ENCODE peak calls at places on chromosomes 4 and X, in nine cellular contexts. W, I, N, U, O, G, B, P and A are unnamed samples.

GRCh38 chrX:131763674-131764073 is 219.8 kb downstream of the OR13H1 start:
- DNase-seq in P (no peak), I (peak; percentile 85), U (no peak), B (peak; percentile 37), W (no peak), G (peak; percentile 85), O (peak; percentile 69), N (peak; percentile 91), A (no peak)

GRCh38 chr4:123390846-123391456 is 5.6 kb upstream of the SPRY1 start:
- DNase-seq in B (no peak), P (no peak), N (no peak), W (peak; percentile 4), U (peak; percentile 44), O (no peak), I (peak; percentile 32), G (no peak), A (peak; percentile 35)

GRCh38 chr4:185165605-185166063 is 22.6 kb downstream of the SLC25A4 start:
- DNase-seq in P (no peak), N (no peak), W (no peak), B (no peak), G (no peak), I (peak; percentile 87), O (no peak), U (peak; percentile 71), A (no peak)

GRCh38 chr4:38533024-38533556 is 130.9 kb upstream of the KLF3 start:
- DNase-seq in P (no peak), G (no peak), B (no peak), U (no peak), N (no peak), O (no peak), I (no peak), W (no peak), A (no peak)

GRCh38 chr4:12712648-12713339 is 771.3 kb downstream of the RAB28 start:
- DNase-seq in U (no peak), W (no peak), B (no peak), G (no peak), P (no peak), N (no peak), I (no peak), O (no peak), A (no peak)

GRCh38 chr4:118270492-118270891 is 82.3 kb downstream of the PRSS12 start:
- DNase-seq in G (no peak), I (peak; percentile 66), P (no peak), O (peak; percentile 23), N (no peak), B (no peak), W (peak; percentile 35), U (peak; percentile 67), A (peak; percentile 71)

GRCh38 chr4:103996059-103996458 is 276.3 kb upstream of the TACR3 start:
- DNase-seq in O (no peak), G (no peak), B (no peak), I (no peak), U (no peak), P (no peak), N (no peak), W (peak; percentile 56), A (no peak)

GRCh38 chr4:1116837-1117236 is 3.5 kb upstream of the RNF212 start:
- DNase-seq in U (peak; percentile 22), I (no peak), B (no peak), W (no peak), G (no peak), N (no peak), P (no peak), O (no peak), A (no peak)

GRCh38 chr4:19961092-19961491 is 290.6 kb upstream of the SLIT2 start:
- DNase-seq in O (no peak), I (peak; percentile 86), N (no peak), G (no peak), P (no peak), B (no peak), U (no peak), W (no peak), A (no peak)

GRCh38 chr4:80134936-80135701 is 62.1 kb upstream of the ANTXR2 start:
- DNase-seq in U (peak; percentile 45), G (no peak), I (peak; percentile 42), P (no peak), O (no peak), B (no peak), N (no peak), W (no peak), A (peak; percentile 64)

GRCh38 chr4:82099863-82100579 is 273.8 kb downstream of the HNRNPD start:
- DNase-seq in O (no peak), U (no peak), P (no peak), G (no peak), W (no peak), I (no peak), B (no peak), N (no peak), A (no peak)

GRCh38 chr4:188282620-188283232 is 143.5 kb downstream of the TRIML1 start:
- DNase-seq in O (no peak), W (no peak), N (no peak), I (no peak), G (no peak), P (no peak), U (no peak), B (no peak), A (no peak)

GRCh38 chr4:90733211-90733610 is 606.0 kb downstream of the CCSER1 start:
- DNase-seq in O (no peak), U (no peak), W (no peak), N (no peak), B (no peak), G (no peak), I (no peak), P (no peak), A (no peak)

GRCh38 chr4:19002170-19002569 is 980.6 kb upstream of the LCORL start:
- DNase-seq in U (peak; percentile 11), G (no peak), W (no peak), P (no peak), O (no peak), N (no peak), B (no peak), I (no peak), A (no peak)

GRCh38 chr4:156773648-156774357 is 197.8 kb downstream of the PDGFC start:
- DNase-seq in G (no peak), I (peak; percentile 56), P (no peak), B (no peak), N (no peak), U (no peak), W (no peak), O (no peak), A (no peak)

GRCh38 chr4:185771696-185772390 is 40.2 kb downstream of the SORBS2 start:
- DNase-seq in O (no peak), B (no peak), G (no peak), I (no peak), U (no peak), W (no peak), P (no peak), N (no peak), A (no peak)

GRCh38 chr4:957581-958313 is 15.6 kb downstream of the DGKQ start:
- DNase-seq in B (no peak), P (no peak), G (no peak), I (no peak), W (no peak), N (no peak), O (no peak), U (no peak), A (no peak)

GRCh38 chr4:6196871-6197270 is 3.5 kb downstream of the JAKMIP1 start:
- DNase-seq in U (no peak), O (no peak), N (no peak), P (no peak), G (no peak), B (no peak), I (no peak), W (no peak), A (no peak)

GRCh38 chr4:57410331-57411052 is 300.3 kb upstream of the IGFBP7 start:
- DNase-seq in G (no peak), I (no peak), W (no peak), N (no peak), B (no peak), P (peak; percentile 13), O (no peak), U (no peak), A (no peak)

GRCh38 chr4:15004701-15005301 is 2.5 kb downstream of the CPEB2 start:
- DNase-seq in O (no peak), I (peak; percentile 54), W (no peak), P (peak; percentile 81), U (peak; percentile 81), B (peak; percentile 3), N (peak; percentile 89), G (peak; percentile 93), A (peak; percentile 72)

GRCh38 chr4:102778720-102779119 is 18.0 kb upstream of the MANBA start:
- DNase-seq in I (no peak), P (no peak), U (no peak), O (no peak), G (peak; percentile 72), N (peak; percentile 71), W (no peak), B (no peak), A (no peak)

GRCh38 chr4:95293014-95293413 is 255.8 kb downstream of the UNC5C start:
- DNase-seq in I (no peak), O (no peak), B (no peak), U (no peak), G (no peak), N (no peak), P (no peak), W (no peak), A (no peak)
- TF ChIP-seq POLR2A in I (no peak), O (no peak), B (no peak), U (no peak), G (no peak), N (no peak), P (no peak), W (no peak), A (no peak)

GRCh38 chr4:70688795-70689231 is 481 bp downstream of the UTP3 start:
- DNase-seq in I (no peak), P (no peak), W (no peak), G (no peak), U (peak; percentile 33), N (no peak), B (no peak), O (no peak), A (peak; percentile 37)

GRCh38 chr4:70687821-70688794 is at the start of gene UTP3:
- DNase-seq in P (peak; percentile 90), W (peak; percentile 99), U (peak; percentile 97), I (peak; percentile 99), G (peak; percentile 95), O (peak; percentile 75), B (peak; percentile 78), N (peak; percentile 95), A (peak; percentile 95)
- TF ChIP-seq POLR2A in P (peak; percentile 35), W (peak; percentile 80), U (peak; percentile 76), I (peak; percentile 84), G (peak; percentile 8), O (peak; percentile 63), B (peak; percentile 30), N (peak; percentile 53), A (peak; percentile 92)

GRCh38 chr4:139295317-139296299 is 5.7 kb upstream of the NAA15 start:
- DNase-seq in U (peak; percentile 95), W (peak; percentile 82), B (peak; percentile 81), P (peak; percentile 98), O (peak; percentile 72), I (peak; percentile 91), N (peak; percentile 96), G (peak; percentile 98), A (peak; percentile 94)
- TF ChIP-seq POLR2A in U (peak; percentile 65), W (peak; percentile 75), B (no peak), P (no peak), O (peak; percentile 65), I (peak; percentile 61), N (peak; percentile 46), G (no peak), A (peak; percentile 69)

DNA sequence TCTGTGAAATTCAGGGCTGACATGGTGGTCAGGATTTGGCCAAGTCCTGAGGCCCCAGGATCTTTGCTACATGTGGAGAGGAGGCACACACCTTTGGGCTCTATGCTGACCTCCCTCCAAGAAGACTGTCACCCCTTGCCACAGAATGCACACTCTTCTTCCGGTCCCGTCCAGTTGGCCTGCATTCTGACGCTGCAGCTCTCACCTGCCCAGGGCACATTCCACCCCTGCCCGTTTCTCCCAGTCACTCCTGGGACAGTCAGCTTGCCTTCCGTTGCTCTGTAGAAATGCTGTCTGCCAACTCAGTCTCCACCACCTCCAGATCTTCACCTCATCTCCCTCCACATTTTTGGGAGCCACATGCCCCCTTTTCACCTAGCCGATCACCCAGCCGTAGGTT is 76.7 kb downstream of the SHROOM2 start:
- DNase-seq in P (no peak), N (no peak), O (no peak), W (no peak), U (no peak), I (no peak), G (no peak), B (no peak), A (no peak)
- TF ChIP-seq POLR2A in P (no peak), N (no peak), O (no peak), W (no peak), U (no peak), I (no peak), G (no peak), B (no peak), A (no peak)